ENCODE peak calls at places on chromosomes 12 and 14, in ten cellular contexts. G, F, H, C, Z, W, N, T, B and M are unnamed samples.

GRCh38 chr12:109513977-109514376 is 36.5 kb downstream of the UBE3B start:
- DNase-seq in B (peak), C (no peak), N (no peak), H (no peak), T (no peak), W (no peak), F (no peak), G (no peak), Z (no peak), M (no peak)

GRCh38 chr12:31222620-31223222 is 103.2 kb downstream of the SINHCAF start:
- DNase-seq in N (no peak), Z (no peak), W (no peak), B (no peak), G (no peak), H (no peak), F (no peak), T (no peak), C (no peak), M (no peak)

GRCh38 chr12:2853626-2854025 is 3.2 kb downstream of the TEX52 start:
- DNase-seq in T (peak), F (no peak), C (peak), G (no peak), H (peak), N (no peak), B (peak), W (peak), Z (peak), M (peak)

GRCh38 chr12:49019435-49020317 is 1.1 kb upstream of the PRKAG1 start:
- DNase-seq in G (no peak), N (peak), T (peak), F (no peak), W (no peak), C (peak), Z (peak), B (peak), H (peak), M (peak)

GRCh38 chr12:94404854-94405253 is 54.8 kb downstream of the CEP83 start:
- DNase-seq in C (no peak), W (no peak), B (no peak), N (no peak), Z (no peak), H (no peak), G (no peak), F (no peak), T (peak), M (no peak)

GRCh38 chr12:10612954-10613333 is 465 bp downstream of the MAGOHB start:
- DNase-seq in B (peak), H (no peak), Z (no peak), F (no peak), N (no peak), G (no peak), W (no peak), T (peak), C (no peak), M (no peak)

GRCh38 chr14:55974046-55974582 is 144.1 kb upstream of the PELI2 start:
- DNase-seq in N (no peak), W (no peak), T (no peak), C (no peak), F (no peak), Z (peak), H (no peak), B (no peak), G (no peak), M (no peak)

GRCh38 chr12:110270125-110270962 is 10.7 kb upstream of the ATP2A2 start:
- DNase-seq in W (peak), H (peak), C (peak), Z (peak), N (no peak), F (no peak), B (peak), G (no peak), T (peak), M (no peak)

GRCh38 chr12:108482717-108483212 is 32.3 kb upstream of the FICD start:
- DNase-seq in F (peak), W (no peak), B (peak), H (no peak), G (no peak), Z (peak), C (no peak), N (no peak), T (peak), M (no peak)

GRCh38 chr12:67526129-67526528 is 122.4 kb upstream of the DYRK2 start:
- DNase-seq in T (no peak), G (no peak), H (no peak), F (no peak), W (no peak), B (no peak), Z (no peak), C (no peak), N (no peak), M (no peak)

GRCh38 chr14:29222671-29223268 is 456.2 kb downstream of the FOXG1 start:
- DNase-seq in N (no peak), B (peak), C (peak), H (no peak), F (no peak), W (no peak), G (no peak), Z (peak), T (peak), M (no peak)

GRCh38 chr12:122963928-122964240 is 2.4 kb downstream of the ABCB9 start:
- DNase-seq in G (no peak), W (peak), B (no peak), Z (no peak), F (no peak), C (no peak), H (no peak), T (no peak), N (no peak), M (no peak)

GRCh38 chr12:96263449-96263902 is 69.3 kb downstream of the ELK3 start:
- DNase-seq in T (peak), N (no peak), C (no peak), H (no peak), W (peak), Z (no peak), B (no peak), G (no peak), F (no peak), M (no peak)

GRCh38 chr14:69313176-69313575 is 53.2 kb downstream of the GALNT16 start:
- DNase-seq in Z (no peak), F (no peak), W (no peak), H (no peak), C (no peak), T (no peak), B (no peak), N (no peak), G (no peak), M (no peak)

GRCh38 chr12:116459011-116459410 is 100.2 kb upstream of the MAP1LC3B2 start:
- DNase-seq in Z (no peak), H (no peak), T (no peak), W (no peak), C (no peak), G (no peak), F (no peak), B (no peak), N (no peak), M (no peak)

GRCh38 chr12:64824500-64825142 is at the start of gene TBC1D30:
- DNase-seq in B (peak), G (no peak), Z (peak), H (no peak), T (peak), W (peak), F (no peak), C (peak), N (no peak), M (peak)

GRCh38 chr12:50062733-50063452 is 5.5 kb downstream of the ASIC1 start:
- DNase-seq in Z (no peak), B (no peak), T (no peak), W (no peak), H (no peak), N (no peak), C (no peak), F (no peak), G (no peak), M (no peak)

GRCh38 chr12:6386038-6386437 is 2.1 kb downstream of the LTBR start:
- DNase-seq in Z (no peak), H (no peak), T (no peak), N (no peak), W (no peak), C (no peak), B (no peak), F (no peak), G (no peak), M (no peak)

GRCh38 chr12:123492290-123492689 is 34.4 kb downstream of the SNRNP35 start:
- DNase-seq in T (no peak), B (no peak), Z (no peak), C (no peak), H (no peak), F (no peak), W (no peak), G (no peak), N (no peak), M (no peak)

GRCh38 chr14:75422169-75422568 is 5.7 kb upstream of the JDP2 start:
- DNase-seq in T (peak), Z (peak), B (peak), G (no peak), F (peak), W (no peak), C (peak), N (no peak), H (peak), M (no peak)

GRCh38 chr14:35669782-35670181 is 135.8 kb downstream of the INSM2 start:
- DNase-seq in Z (peak), T (peak), N (no peak), C (peak), B (peak), F (no peak), H (no peak), G (no peak), W (no peak), M (no peak)

GRCh38 chr14:66920196-66920595 is 269.0 kb upstream of the GARIN2 start:
- DNase-seq in F (no peak), G (no peak), B (no peak), T (peak), H (no peak), N (no peak), W (no peak), Z (no peak), C (peak), M (no peak)

GRCh38 chr12:95943231-95943842 is at the start of gene AMDHD1:
- DNase-seq in C (peak), H (peak), G (no peak), B (peak), Z (peak), W (peak), T (peak), F (no peak), N (peak), M (peak)

GRCh38 chr12:122080149-122081107 is 1.9 kb downstream of the MLXIP start:
- DNase-seq in C (peak), H (peak), F (no peak), N (no peak), T (peak), Z (peak), B (peak), W (peak), G (no peak), M (peak)

GRCh38 chr14:65229431-65230286 is 127.3 kb upstream of the MAX start:
- DNase-seq in B (no peak), H (no peak), C (peak), W (peak), G (no peak), T (peak), F (no peak), Z (no peak), N (no peak), M (no peak)

GRCh38 chr14:64265222-64265621 is 28.9 kb downstream of the ESR2 start:
- DNase-seq in T (no peak), W (no peak), B (no peak), C (no peak), N (no peak), G (no peak), H (no peak), F (no peak), Z (no peak), M (no peak)

GRCh38 chr12:82688619-82689018 is 1.9 kb downstream of the TMTC2 start:
- DNase-seq in N (no peak), Z (no peak), W (no peak), F (no peak), H (no peak), G (no peak), T (no peak), B (no peak), C (no peak), M (no peak)

GRCh38 chr12:47838286-47838931 is 18.7 kb upstream of the HDAC7 start:
- DNase-seq in B (peak), G (no peak), W (no peak), T (peak), F (no peak), H (peak), Z (peak), C (peak), N (peak), M (no peak)

GRCh38 chr12:87671757-87672156 is 357.4 kb downstream of the C12orf50 start:
- DNase-seq in W (no peak), G (no peak), B (no peak), Z (no peak), F (no peak), N (no peak), H (no peak), T (no peak), C (peak), M (no peak)

GRCh38 chr12:19288603-19289244 is 150.6 kb upstream of the AEBP2 start:
- DNase-seq in N (no peak), B (peak), C (peak), F (no peak), T (peak), Z (no peak), W (no peak), G (no peak), H (peak), M (no peak)

GRCh38 chr12:65313704-65314317 is 35.3 kb downstream of the MSRB3 start:
- DNase-seq in T (peak), W (no peak), B (peak), F (no peak), N (no peak), G (no peak), Z (no peak), H (no peak), C (peak), M (no peak)

GRCh38 chr14:57302883-57303282 is 34.1 kb downstream of the AP5M1 start:
- DNase-seq in N (no peak), T (peak), C (no peak), G (no peak), Z (no peak), B (no peak), H (no peak), W (no peak), F (no peak), M (no peak)

DNA sequence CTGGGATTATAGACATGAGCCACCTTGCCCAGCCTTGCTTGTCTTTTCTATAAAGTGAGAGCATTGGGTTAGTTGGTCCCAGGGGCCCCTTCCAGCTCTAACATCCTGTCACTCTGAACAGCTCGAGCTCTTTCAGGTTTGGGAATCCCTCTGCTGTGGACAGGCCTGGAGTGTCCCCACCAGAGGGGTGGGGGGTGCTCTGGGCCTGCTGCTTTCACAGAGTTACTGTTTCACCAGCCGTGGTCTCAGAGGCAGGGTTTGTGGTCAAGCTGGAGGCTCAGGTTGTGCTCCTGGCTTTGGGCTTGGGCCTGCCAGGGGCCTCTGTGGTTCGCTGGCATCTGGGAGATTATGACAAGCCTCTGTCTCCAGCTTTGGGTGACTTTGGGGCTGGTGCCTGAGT is 59.7 kb downstream of the FBXL14 start:
- DNase-seq in H (no peak), Z (no peak), G (no peak), B (no peak), F (no peak), C (no peak), W (no peak), N (no peak), T (no peak), M (no peak)
- H3K4me3 ChIP-seq in H (no peak), Z (no peak), G (no peak), B (no peak), F (no peak), C (no peak), W (no peak), N (no peak), T (no peak), M (no peak)

DNA sequence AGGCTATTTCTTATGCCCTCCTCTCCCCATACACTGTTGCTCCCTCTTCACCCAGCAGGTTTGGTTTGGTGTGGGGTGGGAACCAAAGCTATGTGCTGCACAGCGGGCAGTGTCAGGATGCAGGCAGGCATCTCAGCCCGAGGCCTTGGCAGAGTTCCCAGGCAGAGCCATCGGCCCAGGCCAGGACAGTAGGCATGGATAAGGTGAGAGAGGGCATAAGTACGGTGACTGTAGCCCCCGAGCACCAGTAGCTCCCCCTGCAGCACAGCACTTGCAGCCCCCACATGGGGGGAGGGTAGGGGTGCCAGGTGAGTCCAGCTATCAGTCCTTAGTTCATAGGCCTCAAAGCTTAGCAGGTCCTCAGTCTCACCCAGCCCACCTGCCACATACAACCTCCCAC is 7.2 kb downstream of the KLHL33 start:
- DNase-seq in G (no peak), B (peak), T (no peak), F (no peak), W (no peak), N (no peak), Z (no peak), C (no peak), H (no peak), M (no peak)
- TF ChIP-seq CTCF in G (no peak), B (no peak), T (no peak), F (no peak), W (no peak), N (no peak), Z (no peak), C (no peak), H (no peak), M (no peak)

GRCh38 chr14:104975481-104976197 is 2.5 kb downstream of the AHNAK2 start:
- DNase-seq in C (no peak), T (no peak), W (no peak), H (no peak), N (peak), B (no peak), F (no peak), Z (no peak), G (no peak), M (peak)
- H3K4me3 ChIP-seq in C (no peak), T (no peak), W (no peak), H (peak), N (no peak), B (no peak), F (no peak), Z (no peak), G (no peak), M (no peak)

GRCh38 chr14:92248638-92249037 is 74.3 kb upstream of the SLC24A4 start:
- DNase-seq in B (no peak), N (no peak), C (no peak), G (no peak), T (no peak), Z (no peak), W (no peak), H (no peak), F (no peak), M (peak)

GRCh38 chr14:92254786-92255185 is 68.2 kb upstream of the SLC24A4 start:
- DNase-seq in W (peak), C (peak), T (peak), G (no peak), H (no peak), N (no peak), F (no peak), Z (peak), B (no peak), M (no peak)

GRCh38 chr14:92252291-92252690 is 70.7 kb upstream of the SLC24A4 start:
- DNase-seq in B (no peak), C (no peak), F (no peak), N (no peak), G (no peak), W (no peak), Z (no peak), T (no peak), H (no peak), M (no peak)

GRCh38 chr14:92258934-92259333 is 64.0 kb upstream of the SLC24A4 start:
- DNase-seq in F (no peak), C (no peak), B (no peak), Z (no peak), G (no peak), W (no peak), N (peak), T (no peak), H (no peak), M (no peak)

GRCh38 chr14:92253381-92253894 is 69.5 kb upstream of the SLC24A4 start:
- DNase-seq in H (no peak), G (no peak), Z (no peak), F (no peak), B (no peak), C (no peak), T (no peak), N (no peak), W (no peak), M (no peak)
- TF ChIP-seq CTCF in H (no peak), G (no peak), Z (no peak), F (no peak), B (no peak), C (no peak), T (no peak), N (no peak), W (no peak), M (no peak)

DNA sequence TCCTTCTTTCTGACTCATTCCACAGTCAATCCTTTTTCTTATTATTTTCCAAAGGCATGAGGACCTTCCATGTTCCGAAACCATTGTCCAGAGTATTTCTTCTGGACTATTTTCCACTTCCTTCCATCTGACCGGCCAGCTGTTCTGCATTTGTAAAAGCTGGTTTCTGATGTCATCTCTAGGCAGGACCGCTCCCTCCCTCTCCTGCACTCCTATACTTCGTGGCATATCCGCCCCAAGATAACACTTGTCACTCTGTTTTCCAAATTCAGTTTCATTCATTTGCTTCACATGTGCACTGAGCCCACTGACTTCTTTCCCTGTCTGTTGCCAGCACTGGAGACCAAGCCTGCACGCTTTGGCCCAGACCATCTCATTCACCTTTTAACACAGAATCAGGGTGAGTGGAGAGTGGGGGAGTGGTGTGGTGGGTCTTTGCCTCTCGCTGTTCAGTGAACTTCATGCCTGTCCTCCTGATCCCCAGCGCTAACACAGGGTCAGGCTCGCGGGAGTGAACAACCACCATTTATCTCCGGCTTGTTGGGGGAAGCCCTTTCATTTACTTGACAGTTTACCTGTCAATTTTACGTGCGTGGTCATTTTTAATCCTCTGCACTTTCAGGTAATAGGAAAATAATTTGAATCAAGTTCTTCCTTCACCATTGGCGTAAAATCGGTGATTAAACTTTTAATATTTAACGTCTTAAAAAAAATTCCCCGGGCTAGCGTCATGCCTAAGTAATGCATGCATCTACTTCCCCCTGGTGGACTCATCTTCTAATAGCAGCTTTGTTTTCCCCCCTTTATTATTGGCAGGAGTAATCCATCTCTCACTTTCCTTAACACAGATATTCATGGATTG is 52.5 kb downstream of the C12orf75 start:
- DNase-seq in N (peak), B (peak), Z (peak), T (peak), F (peak), W (peak), H (peak), G (no peak), C (peak), M (peak)
- H3K4me3 ChIP-seq in N (no peak), B (peak), Z (peak), T (peak), F (no peak), W (no peak), H (peak), G (peak), C (peak), M (no peak)